ENCODE peak calls at places on chromosomes 5 and 9, in six cellular contexts. U is NCI-H1105 treated with DMSO at 0.1 percent for 48 hours, K is activated T-cell treated with anti-CD3 and anti-CD28 coated beads for 48 hours, A is hippocampal formation, W is HCT116, H is mammary epithelial cell. M is an unnamed sample.

GRCh38 chr5:73135429-73136276 is 15.3 kb downstream of the TMEM171 start:
- DNase-seq in W (peak), U (no peak), K (no peak), H (peak), A (no peak), M (no peak)

GRCh38 chr5:19002111-19002510 is 985.9 kb downstream of the CDH18 start:
- DNase-seq in H (peak), A (no peak), U (no peak), W (no peak), K (no peak), M (no peak)

GRCh38 chr9:78866228-78867132 is 569.6 kb downstream of the PSAT1 start:
- DNase-seq in K (no peak), A (no peak), H (peak), W (peak), U (no peak), M (no peak)

GRCh38 chr5:164687391-164687790 is 1182.0 kb downstream of the MAT2B start:
- DNase-seq in A (no peak), U (no peak), H (no peak), K (no peak), W (no peak), M (no peak)

GRCh38 chr5:1374030-1374679 is 29.3 kb upstream of the CLPTM1L start:
- DNase-seq in U (no peak), K (no peak), A (no peak), W (no peak), H (no peak), M (no peak)

GRCh38 chr9:89179920-89180667 is 1.5 kb upstream of the SHC3 start:
- DNase-seq in A (peak), U (peak), W (peak), K (peak), H (peak), M (peak)

GRCh38 chr5:172115541-172115982 is 72.5 kb downstream of the STK10 start:
- DNase-seq in U (no peak), A (no peak), K (no peak), H (no peak), W (no peak), M (no peak)

GRCh38 chr5:176174345-176175025 is 63.7 kb upstream of the SIMC1 start:
- DNase-seq in H (no peak), K (no peak), A (no peak), W (no peak), U (no peak), M (no peak)

GRCh38 chr5:79333852-79334557 is 98.1 kb downstream of the JMY start:
- DNase-seq in H (no peak), A (no peak), W (no peak), U (no peak), K (no peak), M (no peak)

GRCh38 chr9:69035438-69036316 is at the start of gene FXN:
- DNase-seq in U (peak), A (peak), K (peak), W (peak), H (peak), M (peak)

M was measured in globus pallidus.